ENCODE peak calls at places on chromosomes 12 and 14, in six cellular contexts. F, H, E, A, B and Z are unnamed samples.

GRCh38 chr12:50985322-50985721 is 33.0 kb downstream of the HIGD1C start:
- DNase-seq in B (no peak), A (no peak), E (peak), H (no peak), F (no peak), Z (peak)

GRCh38 chr12:82203076-82203475 is 155.1 kb downstream of the CCDC59 start:
- DNase-seq in F (no peak), B (no peak), H (no peak), E (no peak), A (no peak), Z (no peak)

GRCh38 chr12:105292705-105293104 is 37.8 kb upstream of the C12orf75 start:
- DNase-seq in B (no peak), E (no peak), F (no peak), H (no peak), A (no peak), Z (no peak)

GRCh38 chr12:75481013-75481705 is 604 bp downstream of the GLIPR1 start:
- DNase-seq in H (no peak), B (no peak), F (no peak), A (no peak), E (no peak), Z (no peak)

GRCh38 chr14:63308723-63309317 is 9.9 kb downstream of the GPHB5 start:
- DNase-seq in F (no peak), H (peak), B (no peak), E (peak), A (no peak), Z (peak)

GRCh38 chr14:104506461-104507253 is 72.9 kb upstream of the C14orf180 start:
- DNase-seq in A (no peak), H (no peak), E (no peak), F (no peak), B (no peak), Z (no peak)

GRCh38 chr12:42617622-42618021 is 28.1 kb upstream of the PRICKLE1 start:
- DNase-seq in E (no peak), A (no peak), H (no peak), B (no peak), F (no peak), Z (no peak)

GRCh38 chr14:91258021-91258618 is 13.6 kb upstream of the GPR68 start:
- DNase-seq in F (peak), E (no peak), A (no peak), H (no peak), B (no peak), Z (peak)

GRCh38 chr12:110776410-110776809 is 33.7 kb upstream of the PPP1CC start:
- DNase-seq in B (peak), F (no peak), A (peak), E (no peak), H (no peak), Z (peak)

GRCh38 chr12:103852498-103852992 is 11.5 kb upstream of the NT5DC3 start:
- DNase-seq in F (no peak), H (no peak), B (no peak), E (no peak), A (no peak), Z (no peak)

GRCh38 chr14:95523051-95523817 is 6.8 kb upstream of the SYNE3 start:
- DNase-seq in B (no peak), E (no peak), F (no peak), H (no peak), A (no peak), Z (peak)

GRCh38 chr12:29082522-29082921 is 66.6 kb upstream of the FAR2 start:
- DNase-seq in B (no peak), E (no peak), H (no peak), A (no peak), F (no peak), Z (no peak)

GRCh38 chr12:27607611-27608010 is 83.6 kb downstream of the PPFIBP1 start:
- DNase-seq in H (no peak), F (no peak), A (no peak), E (no peak), B (no peak), Z (no peak)

GRCh38 chr14:98733536-98733935 is 538.5 kb downstream of the BCL11B start:
- DNase-seq in B (no peak), E (no peak), H (no peak), A (no peak), F (no peak), Z (no peak)

GRCh38 chr12:1732914-1733313 is 42.0 kb downstream of the ADIPOR2 start:
- DNase-seq in A (no peak), H (no peak), F (no peak), B (no peak), E (no peak), Z (no peak)

GRCh38 chr14:101525646-101526527 is 35.4 kb upstream of the DIO3 start:
- DNase-seq in A (no peak), F (no peak), H (no peak), B (no peak), E (no peak), Z (no peak)

GRCh38 chr14:50360851-50361250 is 35.8 kb downstream of the CDKL1 start:
- DNase-seq in A (no peak), E (no peak), H (no peak), F (no peak), B (no peak), Z (no peak)

GRCh38 chr12:21598651-21599050 is 6.0 kb downstream of the GYS2 start:
- DNase-seq in F (no peak), E (no peak), H (no peak), B (no peak), A (no peak), Z (no peak)